ENCODE peak calls at places on chromosomes 3 and 15, in five cellular contexts. One of them, this sample, is unnamed.

GRCh38 chr3:198071602-198072285 is 111.7 kb downstream of the LMLN start:
- DNase-seq in GM19239: no peak
- DNase-seq in endothelial cell: peak; percentile 18
- DNase-seq in NCI-H1105: no peak
- DNase-seq in caudate nucleus: peak; percentile 24
- DNase-seq in this sample: no peak

GRCh38 chr3:141231923-141232861 is 567 bp downstream of the PXYLP1 start:
- DNase-seq in GM19239: no peak
- DNase-seq in endothelial cell: peak; percentile 22
- DNase-seq in NCI-H1105: peak; percentile 58
- DNase-seq in caudate nucleus: no peak
- DNase-seq in this sample: peak; percentile 41

GRCh38 chr15:78932216-78932808 is 12.5 kb downstream of the CTSH start:
- DNase-seq in GM19239: no peak
- DNase-seq in endothelial cell: no peak
- DNase-seq in NCI-H1105: no peak
- DNase-seq in caudate nucleus: no peak
- DNase-seq in this sample: no peak

GRCh38 chr15:37764733-37765191 is 169.7 kb upstream of the TMCO5A start:
- DNase-seq in GM19239: peak; percentile 15
- DNase-seq in endothelial cell: peak; percentile 39
- DNase-seq in NCI-H1105: no peak
- DNase-seq in caudate nucleus: no peak
- DNase-seq in this sample: peak; percentile 11

GRCh38 chr3:184259878-184260570 is 1.3 kb downstream of the CAMK2N2 start:
- DNase-seq in GM19239: peak; percentile 64
- DNase-seq in endothelial cell: peak; percentile 59
- DNase-seq in NCI-H1105: no peak
- DNase-seq in caudate nucleus: no peak
- DNase-seq in this sample: peak; percentile 60

GRCh38 chr15:25863067-25863967 is at the start of gene ATP10A:
- DNase-seq in GM19239: no peak
- DNase-seq in endothelial cell: peak; percentile 27
- DNase-seq in NCI-H1105: no peak
- DNase-seq in caudate nucleus: no peak
- DNase-seq in this sample: no peak

GRCh38 chr15:73924258-73924921 is 1.9 kb upstream of the LOXL1 start:
- DNase-seq in GM19239: no peak
- DNase-seq in endothelial cell: no peak
- DNase-seq in NCI-H1105: no peak
- DNase-seq in caudate nucleus: peak; percentile 34
- DNase-seq in this sample: no peak

GRCh38 chr15:55108858-55109518 is 87.8 kb downstream of the RSL24D1 start:
- DNase-seq in GM19239: peak; percentile 13
- DNase-seq in endothelial cell: peak; percentile 65
- DNase-seq in NCI-H1105: no peak
- DNase-seq in caudate nucleus: peak; percentile 12
- DNase-seq in this sample: peak; percentile 20

GRCh38 chr3:10467904-10468610 is 37.3 kb downstream of the ATP2B2 start:
- DNase-seq in GM19239: no peak
- DNase-seq in endothelial cell: no peak
- DNase-seq in NCI-H1105: peak; percentile 67
- DNase-seq in caudate nucleus: no peak
- DNase-seq in this sample: no peak

GRCh38 chr3:43287514-43287913 is 1.2 kb downstream of the SNRK start:
- DNase-seq in GM19239: no peak
- DNase-seq in endothelial cell: no peak
- DNase-seq in NCI-H1105: no peak
- DNase-seq in caudate nucleus: no peak
- DNase-seq in this sample: no peak

GRCh38 chr3:24067483-24067882 is 122.4 kb downstream of the NR1D2 start:
- DNase-seq in GM19239: no peak
- DNase-seq in endothelial cell: no peak
- DNase-seq in NCI-H1105: no peak
- DNase-seq in caudate nucleus: no peak
- DNase-seq in this sample: no peak

GRCh38 chr15:41932939-41933725 is 39.2 kb downstream of the EHD4 start:
- DNase-seq in GM19239: no peak
- DNase-seq in endothelial cell: no peak
- DNase-seq in NCI-H1105: no peak
- DNase-seq in caudate nucleus: no peak
- DNase-seq in this sample: no peak

This sample was measured in HuH-7.5.